ENCODE peak calls at places on chromosomes 12 and 14, in seven cellular contexts. E is IMR-90, G is H1, C is mesendoderm, Y is neuronal stem cell, B is mesenchymal stem cell, R is trophoblast cell. O is an unnamed sample.
A peak's percentile ranks its signal among the peaks of the same experiment; 100 is the strongest.

GRCh38 chr14:50944647-50945413 is 547 bp upstream of the PYGL start:
- DNase-seq in E (peak; percentile 35), C (no peak), B (peak; percentile 57), Y (no peak), R (peak; percentile 49), G (no peak), O (no peak)

GRCh38 chr14:105420976-105421674 is 1.5 kb downstream of the MTA1 start:
- DNase-seq in E (no peak), G (no peak), B (no peak), Y (no peak), R (no peak), C (no peak), O (no peak)

GRCh38 chr14:93811611-93812010 is 23.3 kb upstream of the PRIMA1 start:
- DNase-seq in C (no peak), Y (no peak), E (no peak), R (no peak), G (no peak), B (no peak), O (no peak)

GRCh38 chr12:54229624-54230212 is 40.9 kb upstream of the SMUG1 start:
- DNase-seq in E (peak; percentile 99), G (no peak), Y (no peak), C (peak; percentile 33), B (peak; percentile 97), R (no peak), O (no peak)

GRCh38 chr12:88300931-88301330 is 158.8 kb downstream of the TMTC3 start:
- DNase-seq in Y (no peak), C (no peak), B (peak; percentile 3), E (peak; percentile 32), R (no peak), G (no peak), O (no peak)

GRCh38 chr12:64392221-64392620 is 1.7 kb upstream of the C12orf56 start:
- DNase-seq in Y (no peak), C (peak; percentile 63), B (peak; percentile 56), R (peak; percentile 51), G (no peak), E (peak; percentile 56), O (no peak)

GRCh38 chr12:85794551-85794950 is 41.7 kb downstream of the RASSF9 start:
- DNase-seq in R (no peak), Y (peak; percentile 4), G (no peak), E (peak; percentile 4), C (no peak), B (no peak), O (no peak)

GRCh38 chr14:50109342-50109741 is 7.0 kb downstream of the VCPKMT start:
- DNase-seq in C (peak; percentile 48), E (peak; percentile 35), G (no peak), R (peak; percentile 15), B (peak; percentile 59), Y (no peak), O (no peak)

GRCh38 chr12:17992002-17992656 is 97.9 kb downstream of the RERGL start:
- DNase-seq in R (peak; percentile 27), C (peak; percentile 49), Y (peak; percentile 37), B (peak; percentile 30), E (peak; percentile 7), G (no peak), O (no peak)

GRCh38 chr14:80584638-80585505 is 356.7 kb downstream of the CEP128 start:
- DNase-seq in G (no peak), B (no peak), C (peak; percentile 87), Y (no peak), E (peak; percentile 82), R (no peak), O (no peak)

GRCh38 chr12:58640314-58640713 is 280.0 kb downstream of the LRIG3 start:
- DNase-seq in Y (no peak), E (peak; percentile 60), G (no peak), B (peak; percentile 18), R (no peak), C (no peak), O (no peak)

GRCh38 chr14:23319746-23320583 is 1.3 kb upstream of the PABPN1 start:
- DNase-seq in E (no peak), R (no peak), C (no peak), B (no peak), Y (no peak), G (no peak), O (no peak)

GRCh38 chr12:65825573-65826512 is 1.6 kb downstream of the HMGA2 start:
- DNase-seq in Y (peak; percentile 48), C (peak; percentile 73), G (no peak), E (peak; percentile 41), R (no peak), B (peak; percentile 56), O (peak; percentile 58)

GRCh38 chr14:51735851-51736250 is 84.1 kb downstream of the FRMD6 start:
- DNase-seq in E (no peak), Y (no peak), G (no peak), C (no peak), R (no peak), B (no peak), O (no peak)

GRCh38 chr12:2268478-2269286 is 215.9 kb downstream of the CACNA1C start:
- DNase-seq in Y (no peak), B (peak; percentile 56), R (peak; percentile 66), E (peak; percentile 81), G (no peak), C (peak; percentile 38), O (no peak)

GRCh38 chr14:43795600-43796228 is 711.4 kb downstream of the FSCB start:
- DNase-seq in B (peak; percentile 52), E (peak; percentile 0), G (no peak), C (peak; percentile 39), Y (no peak), R (no peak), O (no peak)

GRCh38 chr12:48956279-48957140 is 777 bp downstream of the ARF3 start:
- DNase-seq in B (peak; percentile 99), E (peak; percentile 97), R (peak; percentile 93), G (peak; percentile 89), Y (peak; percentile 86), C (peak; percentile 99), O (peak; percentile 98)

GRCh38 chr14:94867931-94868597 is 98.2 kb upstream of the GSC start:
- DNase-seq in B (no peak), G (peak; percentile 9), C (peak; percentile 53), R (no peak), Y (no peak), E (no peak), O (no peak)

GRCh38 chr14:68757618-68758081 is 35.2 kb downstream of the ZFP36L1 start:
- DNase-seq in R (peak; percentile 9), G (no peak), C (no peak), Y (no peak), B (peak; percentile 44), E (peak; percentile 28), O (no peak)

GRCh38 chr14:68759912-68760311 is 33.0 kb downstream of the ZFP36L1 start:
- DNase-seq in E (no peak), B (no peak), G (no peak), Y (no peak), C (no peak), R (no peak), O (no peak)

GRCh38 chr14:68760771-68761170 is 32.1 kb downstream of the ZFP36L1 start:
- DNase-seq in B (peak; percentile 43), G (no peak), Y (no peak), R (no peak), E (peak; percentile 51), C (no peak), O (no peak)

GRCh38 chr14:68758301-68758700 is 34.6 kb downstream of the ZFP36L1 start:
- DNase-seq in B (no peak), G (no peak), E (no peak), R (no peak), C (no peak), Y (no peak), O (no peak)

GRCh38 chr14:68759017-68759569 is 33.8 kb downstream of the ZFP36L1 start:
- DNase-seq in R (no peak), Y (no peak), C (no peak), B (no peak), G (no peak), E (no peak), O (no peak)
- H3K4ac ChIP-seq in R (no peak overlapping the region), Y (no peak overlapping the region), C (no peak overlapping the region), B (no peak overlapping the region), G (no peak overlapping the region), E (no peak overlapping the region), O (no peak overlapping the region)

DNA sequence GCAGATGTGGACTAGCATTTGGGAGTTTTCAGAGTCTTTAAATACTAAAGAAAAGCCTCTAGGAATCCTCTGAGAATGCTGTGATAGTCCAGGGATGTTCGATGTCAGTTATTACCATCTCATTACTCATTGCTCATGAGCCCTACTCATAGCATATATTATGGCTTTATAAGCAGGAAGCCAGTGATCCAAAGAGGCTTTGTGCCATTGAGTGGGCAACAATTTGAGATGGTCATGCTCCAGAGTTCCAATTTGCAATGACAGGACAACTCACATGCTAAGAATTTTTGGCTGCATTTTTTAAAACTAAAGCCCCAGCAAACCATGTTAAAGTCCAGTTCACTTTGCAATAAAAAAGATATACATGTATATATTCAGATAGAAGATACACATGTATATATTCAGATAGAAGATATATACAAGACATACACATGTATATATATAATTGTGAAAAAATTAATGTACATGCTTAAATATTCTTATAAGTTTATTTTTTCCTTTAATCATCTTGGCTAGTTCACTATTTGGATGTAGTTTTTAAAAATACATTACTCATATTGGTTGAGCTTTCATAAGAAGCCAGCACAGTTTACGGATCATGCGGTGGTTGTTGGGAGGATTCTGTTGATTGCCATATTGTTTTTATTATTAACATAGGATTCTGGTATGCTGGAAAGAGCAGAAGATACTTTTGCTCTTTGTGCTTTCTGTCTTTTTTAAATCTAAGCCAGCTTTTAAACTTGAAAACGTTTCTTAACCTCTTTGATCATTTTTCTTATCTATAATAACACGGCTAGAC is 163.2 kb downstream of the OTOGL start:
- DNase-seq in C (no peak), E (peak; percentile 26), B (no peak), Y (no peak), G (no peak), R (no peak), O (no peak)
- H4K8ac ChIP-seq in C (no peak overlapping the region), E (no peak overlapping the region), B (no peak overlapping the region), Y (no peak overlapping the region), G (no peak overlapping the region), R (no peak overlapping the region), O (no peak overlapping the region)

GRCh38 chr12:106771425-106771824 is 3.1 kb upstream of the RIC8B start:
- DNase-seq in G (no peak), E (no peak), Y (no peak), C (peak; percentile 48), R (no peak), B (no peak), O (no peak)
- H3K4me1 ChIP-seq in G (peaks cover 23% of the 10 kb centered on the region), E (peaks cover 1% of the 10 kb centered on the region), Y (peaks cover 22% of the 10 kb centered on the region), C (peaks cover 14% of the 10 kb centered on the region), R (peaks cover 4% of the 10 kb centered on the region), B (peaks cover 5% of the 10 kb centered on the region), O (peaks cover 14% of the 10 kb centered on the region)

DNA sequence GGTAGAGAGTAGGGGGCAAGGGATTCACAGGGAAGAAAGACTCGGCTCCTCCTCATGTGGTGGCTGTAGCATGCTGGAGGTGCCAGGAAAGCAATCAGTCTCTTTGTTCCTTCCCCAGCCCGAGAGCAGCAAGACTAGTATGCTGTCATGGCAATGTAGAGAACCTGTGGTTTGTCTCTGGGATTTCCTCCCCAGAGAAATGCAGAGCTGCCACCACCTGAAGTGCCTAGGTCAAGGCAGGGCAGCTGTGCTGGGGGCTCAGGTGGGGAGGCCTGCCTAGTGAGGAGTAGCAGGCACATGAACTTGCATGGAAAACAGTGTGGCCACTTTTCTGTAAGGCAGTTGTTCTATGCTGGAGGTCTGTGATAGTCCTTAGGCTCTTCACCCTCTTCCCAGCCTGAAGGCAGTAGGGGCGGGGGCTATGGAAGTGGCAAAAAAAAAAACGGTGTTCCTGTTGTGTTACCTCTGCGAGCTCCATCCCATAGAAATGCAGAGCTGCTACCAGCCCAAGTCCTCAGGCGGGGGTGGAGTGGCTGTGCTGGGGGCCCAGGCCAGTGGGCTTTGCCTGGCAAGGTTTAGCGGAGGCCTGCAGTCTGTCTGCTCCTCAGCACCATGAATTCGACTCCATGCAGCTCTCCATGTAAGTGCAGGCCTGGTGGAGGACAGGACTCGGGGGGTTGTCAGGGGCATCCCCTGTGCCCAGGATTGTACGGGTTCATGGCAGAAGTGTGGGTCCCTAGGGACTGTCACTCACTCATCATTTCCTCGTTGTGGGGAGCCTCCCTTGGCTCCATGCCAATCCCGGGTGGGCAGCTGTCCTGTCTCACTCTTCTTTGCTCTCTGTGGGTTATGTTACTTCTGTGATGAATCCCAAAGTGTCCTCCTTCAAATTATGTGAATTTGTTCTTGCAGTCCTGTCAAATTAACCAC is 4.1 kb upstream of the CLEC4D start:
- DNase-seq in G (no peak), Y (no peak), E (no peak), R (no peak), B (no peak), C (peak; percentile 20), O (peak; percentile 59)
- H3K4ac ChIP-seq in G (no peak overlapping the region), Y (no peak overlapping the region), E (no peak overlapping the region), R (no peak overlapping the region), B (no peak overlapping the region), C (no peak overlapping the region), O (no peak overlapping the region)

O was measured in H9.